ENCODE peak calls at places on chromosomes 11 and 22, in four cellular contexts. One of them, this sample, is unnamed.

GRCh38 chr11:57100638-57101312 is 81.0 kb upstream of the LRRC55 start:
- DNase-seq in HepG2: no peak
- DNase-seq in K562: no peak
- DNase-seq in GM12878: no peak
- DNase-seq in this sample: no peak

GRCh38 chr11:27717801-27718229 is 17.6 kb upstream of the BDNF start:
- DNase-seq in GM12878: no peak
- DNase-seq in HepG2: no peak
- DNase-seq in K562: no peak
- DNase-seq in this sample: peak; percentile 39

GRCh38 chr11:35559949-35560348 is 34.5 kb upstream of the PAMR1 start:
- DNase-seq in GM12878: no peak
- DNase-seq in K562: no peak
- DNase-seq in HepG2: no peak
- DNase-seq in this sample: no peak

GRCh38 chr11:109968781-109969180 is 124.4 kb upstream of the ZC3H12C start:
- DNase-seq in HepG2: no peak
- DNase-seq in K562: peak; percentile 21
- DNase-seq in GM12878: no peak
- DNase-seq in this sample: no peak

GRCh38 chr11:35584321-35584720 is 33.9 kb upstream of the FJX1 start:
- DNase-seq in HepG2: no peak
- DNase-seq in GM12878: no peak
- DNase-seq in K562: no peak
- DNase-seq in this sample: no peak

GRCh38 chr22:50190182-50190951 is 4.7 kb downstream of the TRABD start:
- DNase-seq in K562: peak; percentile 85
- DNase-seq in HepG2: no peak
- DNase-seq in GM12878: peak; percentile 76
- DNase-seq in this sample: peak; percentile 74

GRCh38 chr22:35761037-35761436 is 43.4 kb downstream of the APOL5 start:
- DNase-seq in GM12878: no peak
- DNase-seq in HepG2: peak; percentile 20
- DNase-seq in K562: no peak
- DNase-seq in this sample: peak; percentile 33

GRCh38 chr11:335779-336665 is 15.4 kb upstream of the IFITM3 start:
- DNase-seq in K562: no peak
- DNase-seq in HepG2: no peak
- DNase-seq in GM12878: no peak
- DNase-seq in this sample: no peak

GRCh38 chr11:134592391-134592990 is 180.4 kb upstream of the B3GAT1 start:
- DNase-seq in K562: peak; percentile 40
- DNase-seq in HepG2: peak; percentile 15
- DNase-seq in GM12878: no peak
- DNase-seq in this sample: no peak

GRCh38 chr11:27291302-27291889 is 71.6 kb downstream of the CCDC34 start:
- DNase-seq in K562: no peak
- DNase-seq in HepG2: no peak
- DNase-seq in GM12878: no peak
- DNase-seq in this sample: peak; percentile 67

GRCh38 chr22:35154937-35155387 is 89.0 kb downstream of the ISX start:
- DNase-seq in GM12878: no peak
- DNase-seq in K562: peak; percentile 54
- DNase-seq in HepG2: peak; percentile 56
- DNase-seq in this sample: peak; percentile 20

GRCh38 chr11:107561688-107562087 is 3.8 kb downstream of the ALKBH8 start:
- DNase-seq in K562: no peak
- DNase-seq in HepG2: no peak
- DNase-seq in GM12878: no peak
- DNase-seq in this sample: no peak

GRCh38 chr11:33347490-33348125 is 90.4 kb downstream of the HIPK3 start:
- DNase-seq in GM12878: no peak
- DNase-seq in HepG2: no peak
- DNase-seq in K562: no peak
- DNase-seq in this sample: no peak

GRCh38 chr11:614091-614582 is 1.6 kb downstream of the IRF7 start:
- DNase-seq in HepG2: no peak
- DNase-seq in GM12878: no peak
- DNase-seq in K562: no peak
- DNase-seq in this sample: no peak

GRCh38 chr11:82003671-82004148 is 730.0 kb downstream of the FAM181B start:
- DNase-seq in GM12878: no peak
- DNase-seq in HepG2: no peak
- DNase-seq in K562: no peak
- DNase-seq in this sample: no peak
- TF ChIP-seq CHD4 in GM12878: no peak
- TF ChIP-seq CHD4 in HepG2: no peak
- TF ChIP-seq CHD4 in K562: no peak
- TF ChIP-seq CHD4 in this sample: no peak

GRCh38 chr11:78380615-78381029 is 37.0 kb downstream of the GAB2 start:
- DNase-seq in K562: no peak
- DNase-seq in GM12878: no peak
- DNase-seq in HepG2: no peak
- DNase-seq in this sample: no peak
- TF ChIP-seq HDAC2 in K562: peak; percentile 81
- TF ChIP-seq HDAC2 in GM12878: no peak
- TF ChIP-seq HDAC2 in HepG2: no peak
- TF ChIP-seq HDAC2 in this sample: no peak

DNA sequence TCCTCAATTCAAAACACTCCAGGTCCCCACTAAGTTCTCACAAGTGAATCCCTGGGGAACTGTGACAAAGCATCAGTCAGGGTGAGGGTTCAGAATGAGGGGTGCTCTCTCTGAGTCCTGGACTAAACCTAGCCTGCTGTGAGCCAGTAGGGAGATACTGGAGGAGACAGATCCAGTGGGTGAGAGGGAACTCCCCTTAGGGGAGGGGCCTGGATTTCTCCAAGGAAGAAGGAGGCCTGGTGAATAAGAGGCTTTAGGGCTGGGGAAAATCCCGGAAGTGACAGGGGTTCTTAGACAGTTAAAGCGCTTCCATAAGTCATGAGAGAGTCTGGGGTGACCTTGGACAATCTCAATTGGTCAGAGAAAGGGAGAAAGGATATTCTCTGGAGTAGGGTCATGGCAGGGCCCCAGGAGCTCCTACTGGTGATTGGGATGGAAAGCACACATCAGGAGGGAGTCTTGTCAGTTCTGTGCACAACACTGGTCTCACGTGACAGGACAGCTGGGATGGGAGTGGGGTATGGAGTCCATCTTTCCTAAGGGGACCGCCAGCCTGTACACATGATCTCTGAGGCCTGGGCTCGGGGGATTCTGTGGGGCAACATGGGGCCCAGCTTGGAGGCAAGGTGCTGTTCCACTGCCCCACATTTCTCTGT is 1.5 kb downstream of the TBC1D10A start:
- DNase-seq in GM12878: no peak
- DNase-seq in K562: peak; percentile 38
- DNase-seq in HepG2: no peak
- DNase-seq in this sample: peak; percentile 54
- TF ChIP-seq POLR2AphosphoS2 in GM12878: no peak
- TF ChIP-seq POLR2AphosphoS2 in K562: no peak
- TF ChIP-seq POLR2AphosphoS2 in HepG2: no peak
- TF ChIP-seq POLR2AphosphoS2 in this sample: no peak

DNA sequence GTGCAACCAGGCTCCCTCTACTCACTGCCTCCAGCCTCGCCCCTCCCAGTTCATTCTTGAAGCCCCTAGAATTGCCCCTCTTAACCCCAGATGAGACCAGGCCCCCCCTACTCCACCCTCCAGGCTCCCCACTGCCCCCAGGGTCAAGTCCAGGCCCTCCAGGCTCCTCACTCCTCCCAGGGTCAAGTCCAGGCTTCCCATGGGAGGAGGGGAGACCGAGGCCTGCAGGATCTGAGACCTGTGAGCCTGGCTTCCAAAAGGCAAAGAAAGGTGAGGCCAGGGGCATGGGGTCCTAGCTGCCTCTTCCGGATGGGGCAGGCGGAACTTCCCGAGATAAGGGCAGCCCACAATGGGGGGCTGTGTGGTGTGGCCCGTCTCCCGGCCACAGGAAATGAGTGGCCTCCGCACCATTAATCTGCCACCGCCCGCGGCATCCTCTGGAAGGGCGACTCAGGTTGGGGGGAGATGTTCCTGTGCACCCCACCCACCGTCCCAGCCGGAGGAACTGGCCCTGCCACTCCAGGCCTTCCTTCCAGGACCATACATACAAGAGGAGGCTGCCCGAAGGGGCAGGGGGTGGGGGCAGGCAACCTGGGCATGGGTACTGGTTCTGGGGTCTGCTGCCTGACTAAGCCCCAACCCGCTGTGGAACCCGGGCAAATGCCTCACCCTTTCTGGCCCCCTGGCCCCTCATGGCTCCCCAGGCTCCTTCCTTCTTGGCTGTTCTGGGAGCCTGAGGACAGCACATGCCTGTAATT is 35.1 kb upstream of the WNT11 start:
- DNase-seq in K562: no peak
- DNase-seq in HepG2: no peak
- DNase-seq in GM12878: no peak
- DNase-seq in this sample: no peak
- TF ChIP-seq CHD4 in K562: no peak
- TF ChIP-seq CHD4 in HepG2: no peak
- TF ChIP-seq CHD4 in GM12878: no peak
- TF ChIP-seq CHD4 in this sample: no peak

DNA sequence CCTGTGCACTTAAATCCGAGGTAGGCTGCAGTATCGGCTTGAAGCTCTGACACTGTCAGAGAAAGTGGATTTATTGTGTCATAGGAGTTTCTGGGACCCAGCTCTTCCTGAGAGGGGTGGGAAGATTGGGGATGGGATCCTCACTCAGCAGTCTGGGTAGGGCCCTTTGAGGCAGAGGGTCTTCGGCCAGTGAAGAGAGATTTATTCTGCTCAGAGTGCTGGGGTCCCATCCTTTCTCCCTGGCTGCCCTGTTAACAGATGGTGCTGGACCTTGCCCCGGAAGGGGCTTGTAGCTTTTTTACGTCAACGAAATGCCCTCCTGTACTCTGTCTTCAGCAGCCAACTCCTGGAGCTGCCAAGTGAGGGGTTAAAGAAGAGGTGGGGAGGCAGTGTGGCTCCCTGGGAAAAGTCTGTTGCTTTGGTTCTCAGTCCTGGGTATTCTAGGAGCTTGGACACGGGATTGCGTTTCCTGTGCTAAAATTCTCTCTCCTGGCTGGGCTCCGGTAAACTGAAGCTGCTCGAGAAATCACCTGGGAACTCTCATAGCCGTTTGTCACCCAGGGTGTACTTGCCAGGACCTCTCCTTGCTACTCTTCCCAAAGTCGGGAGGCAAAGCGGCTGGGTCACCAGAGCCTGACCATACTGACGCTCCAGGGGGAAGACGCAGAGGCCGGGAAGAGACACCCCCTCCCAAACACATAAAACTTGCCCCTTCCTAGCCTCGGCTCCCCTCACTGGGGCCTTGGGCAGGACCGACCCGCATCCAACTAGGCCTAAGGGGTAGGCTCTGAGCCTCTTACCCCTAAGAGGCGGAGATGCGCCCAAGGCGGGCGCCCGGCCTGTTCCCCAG is 806 bp upstream of the SMDT1 start:
- DNase-seq in GM12878: no peak
- DNase-seq in HepG2: no peak
- DNase-seq in K562: no peak
- DNase-seq in this sample: no peak
- TF ChIP-seq HDAC2 in GM12878: no peak
- TF ChIP-seq HDAC2 in HepG2: no peak
- TF ChIP-seq HDAC2 in K562: no peak
- TF ChIP-seq HDAC2 in this sample: no peak

DNA sequence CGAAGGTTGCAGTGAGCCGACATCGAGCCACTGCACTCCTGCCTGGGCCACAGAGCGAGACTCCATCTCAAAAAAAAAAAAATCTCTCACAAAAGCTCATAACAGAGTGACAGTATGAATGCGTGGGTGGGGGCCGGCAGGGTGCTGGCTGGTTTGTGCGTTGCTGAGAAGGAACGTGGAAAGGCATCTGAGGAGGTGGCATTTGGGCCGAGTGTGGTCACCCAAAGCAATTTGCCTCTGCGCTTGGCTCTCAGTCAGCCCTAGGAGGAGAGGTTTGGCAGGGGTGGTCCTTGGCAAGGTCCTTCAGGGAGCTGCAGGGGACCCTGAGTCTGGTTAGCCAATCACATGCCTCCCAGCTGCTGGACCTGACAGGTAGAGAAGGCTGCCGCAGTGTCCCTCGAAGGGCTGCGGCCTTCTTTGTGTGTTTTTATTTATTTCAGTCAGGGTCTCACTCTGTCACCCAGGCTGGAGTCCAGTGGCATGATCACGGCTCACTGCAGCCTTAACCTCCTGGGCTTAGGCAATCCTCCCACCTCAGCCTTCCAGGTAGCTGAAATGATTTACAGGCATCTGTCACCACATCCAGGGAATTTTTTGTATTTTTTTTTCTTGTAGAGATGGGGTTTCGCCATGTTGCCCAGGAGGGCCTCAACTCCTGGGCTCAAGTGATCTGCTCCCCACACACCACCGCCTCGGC is 23.5 kb upstream of the OSBPL5 start:
- DNase-seq in HepG2: no peak
- DNase-seq in GM12878: no peak
- DNase-seq in K562: no peak
- DNase-seq in this sample: no peak
- TF ChIP-seq POLR2AphosphoS2 in HepG2: no peak
- TF ChIP-seq POLR2AphosphoS2 in GM12878: no peak
- TF ChIP-seq POLR2AphosphoS2 in K562: no peak
- TF ChIP-seq POLR2AphosphoS2 in this sample: no peak

GRCh38 chr11:118144869-118145268 is 7.8 kb downstream of the SCN4B start:
- DNase-seq in HepG2: no peak
- DNase-seq in GM12878: no peak
- DNase-seq in K562: no peak
- DNase-seq in this sample: no peak

GRCh38 chr11:118144301-118144701 is 8.3 kb downstream of the SCN4B start:
- DNase-seq in K562: no peak
- DNase-seq in HepG2: no peak
- DNase-seq in GM12878: no peak
- DNase-seq in this sample: no peak

GRCh38 chr11:118143661-118144185 is 8.9 kb downstream of the SCN4B start:
- DNase-seq in GM12878: no peak
- DNase-seq in K562: no peak
- DNase-seq in HepG2: no peak
- DNase-seq in this sample: no peak

GRCh38 chr11:118142081-118142480 is 10.5 kb downstream of the SCN4B start:
- DNase-seq in K562: no peak
- DNase-seq in GM12878: no peak
- DNase-seq in HepG2: no peak
- DNase-seq in this sample: peak; percentile 6

GRCh38 chr11:118142809-118143208 is 9.8 kb downstream of the SCN4B start:
- DNase-seq in K562: no peak
- DNase-seq in HepG2: no peak
- DNase-seq in GM12878: no peak
- DNase-seq in this sample: no peak
- TF ChIP-seq CHD4 in K562: no peak
- TF ChIP-seq CHD4 in HepG2: no peak
- TF ChIP-seq CHD4 in GM12878: no peak
- TF ChIP-seq CHD4 in this sample: no peak